ENCODE peak calls at places on chromosomes 6 and 20, in five cellular contexts. T is mesenchymal stem cell, G is IMR-90, C is H9, P is H1. F is an unnamed sample.

GRCh38 chr6:404685-405423 is 13.3 kb downstream of the IRF4 start:
- DNase-seq in T (no peak), G (no peak), C (no peak), P (no peak), F (no peak)

GRCh38 chr6:3233321-3233720 is 5.9 kb upstream of the TUBB2B start:
- DNase-seq in T (no peak), G (no peak), C (no peak), P (no peak), F (no peak)

GRCh38 chr6:52574709-52575489 is 2.0 kb downstream of the TRAM2 start:
- DNase-seq in T (peak), G (no peak), C (no peak), P (no peak), F (no peak)

GRCh38 chr6:154874684-154875594 is 120.2 kb upstream of the TIAM2 start:
- DNase-seq in T (no peak), G (no peak), C (peak), P (no peak), F (no peak)

GRCh38 chr6:155519339-155519738 is 63.7 kb upstream of the NOX3 start:
- DNase-seq in T (no peak), G (no peak), C (no peak), P (no peak), F (peak)

GRCh38 chr20:48599748-48600469 is 227.9 kb downstream of the PREX1 start:
- DNase-seq in T (no peak), G (no peak), C (no peak), P (no peak), F (no peak)

GRCh38 chr6:45843848-45844521 is 171.7 kb downstream of the CLIC5 start:
- DNase-seq in T (no peak), G (no peak), C (no peak), P (no peak), F (no peak)

GRCh38 chr6:9140181-9140580 is 704.8 kb upstream of the SLC35B3 start:
- DNase-seq in T (no peak), G (peak), C (no peak), P (no peak), F (no peak)

GRCh38 chr20:46954490-46955038 is 59.9 kb downstream of the EYA2 start:
- DNase-seq in T (peak), G (peak), C (no peak), P (no peak), F (no peak)

GRCh38 chr6:27890351-27891299 is 21.6 kb downstream of the OR2B2 start:
- DNase-seq in T (peak), G (peak), C (peak), P (no peak), F (peak)

GRCh38 chr6:27251672-27252251 is 4.3 kb downstream of the PRSS16 start:
- DNase-seq in T (peak), G (peak), C (peak), P (peak), F (peak)

GRCh38 chr6:95917034-95917433 is 98.7 kb upstream of the FUT9 start:
- DNase-seq in T (no peak), G (no peak), C (no peak), P (no peak), F (no peak)

GRCh38 chr20:47572105-47572729 is 70.5 kb downstream of the NCOA3 start:
- DNase-seq in T (no peak), G (no peak), C (no peak), P (no peak), F (no peak)

GRCh38 chr20:25686081-25687077 is 10.3 kb downstream of the ZNF337 start:
- DNase-seq in T (no peak), G (no peak), C (no peak), P (no peak), F (no peak)

GRCh38 chr6:145669627-145670034 is 65.7 kb downstream of the EPM2A start:
- DNase-seq in T (peak), G (peak), C (no peak), P (no peak), F (no peak)

GRCh38 chr20:3777726-3778629 is 3.3 kb downstream of the SPEF1 start:
- DNase-seq in T (peak), G (no peak), C (peak), P (no peak), F (peak)

GRCh38 chr6:99151634-99152344 is 197.7 kb downstream of the FAXC start:
- DNase-seq in T (peak), G (peak), C (peak), P (peak), F (peak)

GRCh38 chr6:148104131-148104530 is 238.5 kb upstream of the SASH1 start:
- DNase-seq in T (no peak), G (no peak), C (no peak), P (no peak), F (no peak)

GRCh38 chr20:15922556-15922955 is 650.7 kb downstream of the KIF16B start:
- DNase-seq in T (no peak), G (no peak), C (no peak), P (no peak), F (no peak)

GRCh38 chr6:122869437-122870024 is 80.5 kb downstream of the SMPDL3A start:
- DNase-seq in T (peak), G (peak), C (peak), P (no peak), F (peak)

GRCh38 chr20:8874437-8874836 is 194.4 kb upstream of the PLCB4 start:
- DNase-seq in T (no peak), G (no peak), C (no peak), P (no peak), F (no peak)

GRCh38 chr20:50957276-50957675 is 1.1 kb downstream of the DPM1 start:
- DNase-seq in T (peak), G (no peak), C (no peak), P (no peak), F (no peak)

GRCh38 chr20:49320460-49320859 is 42.6 kb upstream of the ZNFX1 start:
- DNase-seq in T (peak), G (peak), C (peak), P (no peak), F (no peak)

GRCh38 chr20:43554369-43554768 is 4.5 kb upstream of the SGK2 start:
- DNase-seq in T (no peak), G (no peak), C (no peak), P (no peak), F (no peak)

GRCh38 chr6:159416891-159417540 is 247.8 kb downstream of the FNDC1 start:
- DNase-seq in T (no peak), G (no peak), C (no peak), P (no peak), F (no peak)

GRCh38 chr20:45316150-45317080 is 8.3 kb upstream of the MATN4 start:
- DNase-seq in T (no peak), G (no peak), C (no peak), P (no peak), F (no peak)

GRCh38 chr6:139711714-139712585 is 337.5 kb upstream of the CITED2 start:
- DNase-seq in T (peak), G (peak), C (no peak), P (no peak), F (no peak)

GRCh38 chr20:19073584-19074198 is 138.8 kb upstream of the SLC24A3 start:
- DNase-seq in T (no peak), G (no peak), C (peak), P (peak), F (peak)

GRCh38 chr6:81366970-81367369 is 385.5 kb downstream of the TENT5A start:
- DNase-seq in T (no peak), G (no peak), C (no peak), P (no peak), F (no peak)

GRCh38 chr20:63273635-63274380 is 1.2 kb downstream of the ARFGAP1 start:
- DNase-seq in T (peak), G (peak), C (no peak), P (no peak), F (no peak)
- H3K14ac ChIP-seq in T (peak), G (peak), C (peak), P (no peak), F (no peak)

GRCh38 chr6:107616776-107617175 is 126.9 kb downstream of the SOBP start:
- DNase-seq in T (no peak), G (no peak), C (no peak), P (no peak), F (no peak)

GRCh38 chr6:107613980-107614379 is 124.1 kb downstream of the SOBP start:
- DNase-seq in T (no peak), G (no peak), C (no peak), P (no peak), F (no peak)

GRCh38 chr6:107614828-107615227 is 124.9 kb downstream of the SOBP start:
- DNase-seq in T (no peak), G (no peak), C (no peak), P (no peak), F (no peak)

GRCh38 chr6:107611060-107611824 is 121.3 kb downstream of the SOBP start:
- DNase-seq in T (no peak), G (no peak), C (no peak), P (no peak), F (peak)

DNA sequence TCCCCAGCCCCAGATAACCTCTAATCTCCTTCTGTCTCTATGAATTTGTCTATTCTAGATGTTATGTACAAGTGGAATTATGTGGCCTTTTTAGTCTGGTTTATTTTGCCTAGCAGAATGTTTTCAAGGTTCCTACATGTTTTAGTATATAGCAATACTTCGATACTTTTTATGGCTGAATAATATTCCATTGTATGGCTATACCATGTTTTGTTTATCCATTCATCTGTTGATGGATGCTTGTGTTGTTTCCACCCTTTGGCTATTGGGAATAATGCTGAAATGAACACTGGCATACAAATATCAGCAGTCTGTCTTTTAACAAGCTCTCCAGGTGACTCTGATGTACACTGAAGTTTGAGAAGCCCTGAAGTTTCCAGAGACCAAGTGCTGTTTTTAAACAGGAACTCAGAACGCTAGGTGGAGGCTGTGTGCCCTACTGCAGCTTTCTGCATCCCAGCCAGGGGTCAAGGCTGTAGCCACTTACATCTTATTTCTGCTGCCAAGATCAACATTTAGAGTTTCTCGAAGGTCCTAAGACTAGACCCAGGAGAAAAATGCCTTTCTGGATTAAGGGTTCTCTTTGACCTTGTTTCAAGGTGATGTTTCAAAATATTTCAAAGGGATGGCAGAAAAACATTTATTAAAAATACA is 123.0 kb downstream of the SOBP start:
- DNase-seq in T (no peak), G (no peak), C (no peak), P (no peak), F (no peak)
- H2BK120ac ChIP-seq in T (no peak), G (no peak), C (no peak), P (no peak), F (no peak)

GRCh38 chr6:73579851-73580246 is 59.0 kb upstream of the EEF1A1 start:
- DNase-seq in T (peak), G (peak), C (peak), P (peak), F (peak)

GRCh38 chr6:73579389-73579788 is 58.6 kb upstream of the EEF1A1 start:
- DNase-seq in T (no peak), G (no peak), C (peak), P (no peak), F (no peak)

GRCh38 chr6:73580247-73581149 is 59.7 kb upstream of the EEF1A1 start:
- DNase-seq in T (peak), G (peak), C (peak), P (peak), F (peak)

GRCh38 chr6:73581293-73581692 is 60.5 kb upstream of the EEF1A1 start:
- DNase-seq in T (no peak), G (no peak), C (no peak), P (no peak), F (no peak)

GRCh38 chr6:73577605-73578160 is 56.9 kb upstream of the EEF1A1 start:
- DNase-seq in T (no peak), G (no peak), C (no peak), P (no peak), F (no peak)
- H3K14ac ChIP-seq in T (no peak), G (peak), C (no peak), P (no peak), F (no peak)

DNA sequence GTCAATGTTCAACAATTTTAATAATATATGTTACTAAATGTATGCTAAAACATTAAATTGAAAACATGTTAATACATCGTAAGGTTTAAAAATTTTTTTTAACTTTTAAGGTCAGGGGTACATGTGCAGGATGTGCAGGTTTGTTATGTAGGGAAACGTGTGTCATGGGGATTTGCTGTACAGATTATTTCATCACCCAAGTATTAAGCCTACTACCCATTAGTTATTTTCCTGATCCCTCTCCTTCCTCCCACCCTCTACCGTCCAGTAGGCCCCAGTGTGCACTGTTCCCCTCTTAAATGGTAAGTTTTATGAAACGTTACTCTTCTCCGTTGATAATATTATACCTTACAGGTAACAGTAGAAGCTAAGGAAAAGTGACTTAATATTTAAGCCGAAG is 15.8 kb downstream of the PDE7B start:
- DNase-seq in T (no peak), G (no peak), C (no peak), P (no peak), F (no peak)
- H2BK120ac ChIP-seq in T (no peak), G (no peak), C (no peak), P (no peak), F (no peak)

GRCh38 chr6:87487555-87487954 is 14.8 kb downstream of the SLC35A1 start:
- DNase-seq in T (peak), G (peak), C (no peak), P (no peak), F (no peak)

GRCh38 chr6:87482382-87482781 is 9.6 kb downstream of the SLC35A1 start:
- DNase-seq in T (no peak), G (no peak), C (no peak), P (no peak), F (no peak)

GRCh38 chr6:87484491-87484890 is 11.7 kb downstream of the SLC35A1 start:
- DNase-seq in T (no peak), G (no peak), C (no peak), P (no peak), F (no peak)

GRCh38 chr6:87481936-87482335 is 9.2 kb downstream of the SLC35A1 start:
- DNase-seq in T (no peak), G (no peak), C (no peak), P (no peak), F (no peak)

GRCh38 chr6:87483929-87484328 is 11.2 kb downstream of the SLC35A1 start:
- DNase-seq in T (peak), G (peak), C (peak), P (peak), F (peak)
- H3K14ac ChIP-seq in T (no peak), G (no peak), C (peak), P (no peak), F (no peak)

GRCh38 chr6:7910298-7910653 is 312 bp downstream of the TXNDC5 start:
- DNase-seq in T (no peak), G (no peak), C (no peak), P (no peak), F (no peak)
- H2BK120ac ChIP-seq in T (peak), G (no peak), C (no peak), P (no peak), F (no peak)

GRCh38 chr20:36478137-36478905 is 63.0 kb upstream of the MYL9 start:
- DNase-seq in T (no peak), G (peak), C (no peak), P (no peak), F (no peak)
- H3K14ac ChIP-seq in T (no peak), G (peak), C (no peak), P (no peak), F (no peak)

GRCh38 chr6:35343835-35344550 is 1.6 kb downstream of the PPARD start:
- DNase-seq in T (no peak), G (no peak), C (no peak), P (no peak), F (no peak)

GRCh38 chr6:35342258-35343091 is at the start of gene PPARD:
- DNase-seq in T (peak), G (peak), C (peak), P (peak), F (peak)

GRCh38 chr6:35341557-35341956 is 801 bp upstream of the PPARD start:
- DNase-seq in T (no peak), G (no peak), C (no peak), P (no peak), F (no peak)

DNA sequence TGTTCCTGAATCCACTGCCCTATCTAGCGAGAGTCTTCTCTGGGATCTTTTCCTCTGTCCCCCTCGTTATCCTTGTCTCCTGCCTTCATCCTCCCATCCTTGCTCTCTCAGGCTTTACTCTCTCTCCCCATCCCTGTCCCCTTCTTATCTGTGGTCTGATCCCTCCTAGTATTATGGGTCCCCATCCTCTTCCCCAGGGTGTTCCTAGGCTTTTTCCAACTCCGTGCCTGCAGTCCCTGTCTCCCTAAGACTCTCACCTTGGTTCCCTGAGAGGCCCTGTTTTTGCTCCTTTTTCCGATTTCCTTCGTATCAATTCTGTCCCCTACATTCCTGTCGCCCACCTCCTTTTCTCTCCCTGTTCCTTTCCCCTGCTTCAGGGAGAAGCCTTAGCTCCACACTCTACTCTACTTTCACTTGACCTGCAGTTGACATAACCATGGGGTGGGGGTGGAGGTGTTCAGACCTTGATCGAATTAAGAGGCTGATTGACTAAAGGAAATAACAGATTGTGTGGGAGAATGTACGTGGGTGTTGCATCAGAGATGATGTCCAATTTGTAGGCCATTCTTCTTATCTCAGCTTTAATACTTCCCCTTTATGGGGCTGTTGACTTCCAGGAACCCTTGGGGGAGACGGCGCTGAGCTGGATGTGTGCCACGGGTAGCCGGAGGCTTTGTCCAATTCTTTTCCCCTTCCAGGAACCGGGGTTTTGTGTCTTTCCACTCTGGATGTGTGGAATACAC is 905 bp downstream of the PPARD start:
- DNase-seq in T (no peak), G (peak), C (no peak), P (no peak), F (no peak)
- H2BK120ac ChIP-seq in T (no peak), G (peak), C (no peak), P (no peak), F (peak)

F was measured in neuronal stem cell.